ENCODE peak calls at places on chromosomes 4 and X, in six cellular contexts. W is H1, S is H9, D is neuronal stem cell, J is IMR-90, G is trophoblast cell. R is an unnamed sample. For H3K9me3, the result is how much of the 10 kb centered on the place peaks cover.

GRCh38 chr4:61296115-61296514 is 96.0 kb downstream of the ADGRL3 start:
- DNase-seq in W (no peak), S (no peak), D (no peak), J (no peak), G (no peak), R (no peak)

GRCh38 chr4:120055167-120055566 is 11.5 kb downstream of the MAD2L1 start:
- DNase-seq in W (no peak), S (no peak), D (no peak), J (no peak), G (no peak), R (peak)

GRCh38 chrX:108699368-108699767 is 37.0 kb downstream of the IRS4 start:
- DNase-seq in W (no peak), S (no peak), D (peak), J (peak), G (no peak), R (peak)

GRCh38 chr4:7330811-7331681 is 103.7 kb downstream of the PSAPL1 start:
- DNase-seq in W (no peak), S (no peak), D (no peak), J (no peak), G (no peak), R (no peak)

GRCh38 chrX:117628381-117628780 is 488.2 kb downstream of the KLHL13 start:
- DNase-seq in W (no peak), S (no peak), D (no peak), J (no peak), G (no peak), R (no peak)

GRCh38 chrX:13110427-13111324 is 66.3 kb upstream of the FAM9C start:
- DNase-seq in W (no peak), S (no peak), D (no peak), J (peak), G (peak), R (peak)

GRCh38 chr4:139682309-139683210 is 16.9 kb downstream of the MGST2 start:
- DNase-seq in W (no peak), S (no peak), D (no peak), J (no peak), G (no peak), R (no peak)

GRCh38 chr4:112896326-112896892 is 153.0 kb upstream of the ANK2 start:
- DNase-seq in W (no peak), S (no peak), D (no peak), J (no peak), G (no peak), R (peak)

GRCh38 chrX:101117701-101118100 is 19.7 kb downstream of the CENPI start:
- DNase-seq in W (no peak), S (no peak), D (no peak), J (peak), G (no peak), R (no peak)

GRCh38 chr4:157819693-157820464 is 352.9 kb downstream of the GASK1B start:
- DNase-seq in W (no peak), S (no peak), D (no peak), J (no peak), G (no peak), R (no peak)

GRCh38 chr4:154727540-154727939 is 16.3 kb upstream of the LRAT start:
- DNase-seq in W (no peak), S (no peak), D (no peak), J (no peak), G (no peak), R (no peak)

GRCh38 chr4:107740950-107741701 is 21.1 kb upstream of the PAPSS1 start:
- DNase-seq in W (no peak), S (no peak), D (no peak), J (peak), G (peak), R (peak)

GRCh38 chr4:120830204-120830603 is 92.3 kb downstream of the PRDM5 start:
- DNase-seq in W (no peak), S (no peak), D (no peak), J (peak), G (no peak), R (no peak)

GRCh38 chrX:130793966-130794365 is 109.0 kb downstream of the ENOX2 start:
- DNase-seq in W (no peak), S (no peak), D (no peak), J (no peak), G (no peak), R (no peak)

GRCh38 chrX:141638601-141639000 is 49.1 kb downstream of the SPANXA2 start:
- DNase-seq in W (no peak), S (peak), D (no peak), J (no peak), G (no peak), R (no peak)

GRCh38 chr4:113311047-113311446 is 261.6 kb downstream of the ANK2 start:
- DNase-seq in W (no peak), S (no peak), D (no peak), J (no peak), G (peak), R (no peak)

GRCh38 chr4:130249002-130249401 is 1153.0 kb downstream of the C4orf33 start:
- DNase-seq in W (no peak), S (no peak), D (no peak), J (no peak), G (no peak), R (no peak)

GRCh38 chr4:184409911-184410692 is 64.2 kb downstream of the IRF2 start:
- DNase-seq in W (no peak), S (no peak), D (no peak), J (no peak), G (no peak), R (no peak)

GRCh38 chr4:146488495-146489174 is 33.1 kb downstream of the SLC10A7 start:
- DNase-seq in W (no peak), S (no peak), D (no peak), J (peak), G (no peak), R (no peak)

GRCh38 chr4:138796761-138797160 is 218.8 kb upstream of the NOCT start:
- DNase-seq in W (no peak), S (no peak), D (no peak), J (no peak), G (peak), R (no peak)

GRCh38 chr4:7824218-7824617 is 115.4 kb downstream of the AFAP1 start:
- DNase-seq in W (no peak), S (no peak), D (no peak), J (peak), G (no peak), R (no peak)

GRCh38 chr4:22434895-22435294 is 81.0 kb downstream of the ADGRA3 start:
- DNase-seq in W (no peak), S (peak), D (peak), J (peak), G (no peak), R (peak)

GRCh38 chrX:47936224-47936939 is 67.4 kb downstream of the ZNF182 start:
- DNase-seq in W (no peak), S (no peak), D (no peak), J (no peak), G (no peak), R (no peak)

GRCh38 chr4:96102541-96103018 is 262.7 kb downstream of the PDHA2 start:
- DNase-seq in W (no peak), S (no peak), D (no peak), J (no peak), G (peak), R (peak)

GRCh38 chr4:158025131-158025530 is 147.7 kb downstream of the GASK1B start:
- DNase-seq in W (no peak), S (no peak), D (no peak), J (peak), G (no peak), R (peak)

GRCh38 chrX:57918750-57919436 is 8.6 kb upstream of the ZXDA start:
- DNase-seq in W (peak), S (no peak), D (no peak), J (peak), G (peak), R (peak)

GRCh38 chrX:45900751-45901150 is 644.5 kb downstream of the ZNF674 start:
- DNase-seq in W (no peak), S (no peak), D (peak), J (no peak), G (no peak), R (peak)

GRCh38 chrX:153927936-153928760 is 2.1 kb upstream of the ARHGAP4 start:
- DNase-seq in W (peak), S (peak), D (peak), J (peak), G (peak), R (peak)
- H3K4ac ChIP-seq in W (peak), S (no peak), D (peak), J (peak), G (peak), R (peak)

GRCh38 chr4:764405-765169 is 59.0 kb downstream of the PCGF3 start:
- DNase-seq in W (no peak), S (no peak), D (no peak), J (no peak), G (no peak), R (no peak)
- H3K9me3 ChIP-seq in W (under half), S (under half), D (half or more), J (under half), G (under half), R (under half)

GRCh38 chr4:173332963-173333657 is 1.0 kb downstream of the HMGB2 start:
- DNase-seq in W (no peak), S (no peak), D (no peak), J (peak), G (peak), R (peak)
- H3K4ac ChIP-seq in W (no peak), S (no peak), D (no peak), J (peak), G (peak), R (no peak)

GRCh38 chr4:94156816-94157215 is 50.8 kb upstream of the SMARCAD1 start:
- DNase-seq in W (no peak), S (no peak), D (no peak), J (no peak), G (no peak), R (no peak)

GRCh38 chr4:94159790-94160189 is 47.9 kb upstream of the SMARCAD1 start:
- DNase-seq in W (no peak), S (no peak), D (no peak), J (no peak), G (no peak), R (no peak)

GRCh38 chr4:94160774-94161173 is 46.9 kb upstream of the SMARCAD1 start:
- DNase-seq in W (no peak), S (no peak), D (no peak), J (no peak), G (no peak), R (no peak)

DNA sequence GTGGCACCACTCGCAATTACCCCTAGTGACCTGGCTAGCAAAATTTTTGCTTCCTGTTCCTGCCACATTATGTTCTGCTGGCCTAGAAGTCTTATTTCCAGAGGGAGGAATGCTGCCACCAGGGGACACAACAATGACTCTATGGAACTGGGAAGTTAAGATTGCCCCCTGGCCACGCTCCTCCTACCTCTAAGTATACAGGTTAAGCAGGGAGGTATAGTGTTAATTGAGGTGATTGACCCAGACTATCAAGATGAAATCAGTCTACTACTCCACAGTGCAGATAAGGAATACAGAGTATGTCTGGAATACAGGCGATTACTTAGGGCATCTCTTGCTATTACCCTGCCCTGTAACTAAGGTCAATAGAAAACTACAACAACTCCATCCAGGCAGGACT is 48.8 kb upstream of the SMARCAD1 start:
- DNase-seq in W (no peak), S (no peak), D (no peak), J (no peak), G (no peak), R (no peak)
- H3K9me3 ChIP-seq in W (under half), S (under half), D (under half), J (under half), G (under half), R (under half)

GRCh38 chrX:139049455-139049854 is 337.9 kb upstream of the FGF13 start:
- DNase-seq in W (no peak), S (no peak), D (no peak), J (no peak), G (no peak), R (no peak)

DNA sequence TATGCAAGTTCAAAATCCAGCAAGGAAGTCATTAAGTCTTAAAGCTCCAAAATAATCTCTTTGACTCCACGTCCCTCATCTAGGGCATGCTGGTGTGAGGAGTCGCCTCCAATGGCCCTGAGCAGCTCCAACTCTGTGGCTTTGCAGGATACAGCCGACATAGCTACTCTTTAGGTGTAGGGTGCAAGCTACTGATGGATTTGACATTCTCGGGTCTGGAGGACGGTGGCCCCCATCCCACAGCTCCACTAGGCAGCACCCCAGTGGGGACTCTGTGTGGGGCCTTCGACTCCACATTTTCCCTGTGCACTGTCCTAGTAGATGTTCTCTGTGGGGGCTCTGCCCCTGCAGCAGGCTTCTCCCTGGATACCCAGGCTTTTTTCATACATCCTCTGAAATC is 333.2 kb upstream of the FGF13 start:
- DNase-seq in W (no peak), S (no peak), D (no peak), J (no peak), G (no peak), R (no peak)
- H3K4ac ChIP-seq in W (no peak), S (no peak), D (no peak), J (no peak), G (no peak), R (no peak)

GRCh38 chr4:166228112-166228511 is 355.1 kb downstream of the TLL1 start:
- DNase-seq in W (no peak), S (no peak), D (no peak), J (no peak), G (no peak), R (no peak)

GRCh38 chr4:166229799-166230198 is 356.8 kb downstream of the TLL1 start:
- DNase-seq in W (no peak), S (no peak), D (no peak), J (no peak), G (no peak), R (no peak)
- H3K9me3 ChIP-seq in W (under half), S (under half), D (under half), J (under half), G (under half), R (under half)

DNA sequence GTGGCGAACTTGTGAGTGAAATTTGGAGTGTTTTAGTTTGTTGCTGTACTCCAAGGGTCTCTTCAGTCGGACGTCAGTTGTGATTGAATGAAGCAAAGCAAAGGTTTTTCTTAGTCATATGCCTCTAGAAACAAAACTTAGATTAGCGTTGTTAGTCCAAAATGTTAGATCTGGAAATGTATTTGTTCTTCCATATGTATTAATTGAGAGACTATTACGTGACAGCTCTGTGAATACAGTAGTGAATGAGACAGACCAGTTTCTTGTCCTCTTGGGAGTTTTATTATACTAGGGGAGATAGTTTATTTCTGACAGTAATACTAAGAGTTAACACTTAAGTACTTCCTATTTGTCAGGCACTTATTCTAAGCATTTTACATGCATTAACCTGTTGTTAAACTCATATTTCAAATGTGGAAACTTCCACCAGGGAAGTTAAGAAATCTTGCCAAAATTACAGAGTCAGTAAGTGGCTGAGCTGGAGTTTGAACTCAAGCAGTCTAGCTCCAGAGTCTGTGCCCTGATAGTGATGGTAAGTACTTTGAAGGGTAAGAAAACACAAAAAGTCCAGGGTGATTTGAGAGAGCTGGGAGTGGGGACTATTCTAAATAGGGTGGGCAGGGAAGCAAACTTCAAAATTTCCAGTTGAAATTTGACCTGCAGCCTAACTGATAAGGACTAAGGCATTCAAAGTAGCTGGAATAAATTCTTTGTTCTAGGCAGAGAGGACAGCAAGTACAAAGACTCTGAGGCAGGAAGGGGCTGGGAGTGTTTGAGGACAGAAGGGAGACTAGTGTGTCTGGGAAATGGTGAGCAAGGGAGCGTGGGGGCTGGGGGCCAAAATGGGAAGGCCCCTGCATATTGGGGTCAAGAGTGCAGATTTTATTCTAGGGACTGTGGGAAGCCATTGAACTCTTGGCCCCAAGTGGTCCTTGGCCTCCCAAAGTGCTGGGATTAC is 17.0 kb downstream of the ADD1 start:
- DNase-seq in W (peak), S (peak), D (no peak), J (peak), G (peak), R (peak)
- H3K4ac ChIP-seq in W (no peak), S (no peak), D (no peak), J (peak), G (no peak), R (no peak)

DNA sequence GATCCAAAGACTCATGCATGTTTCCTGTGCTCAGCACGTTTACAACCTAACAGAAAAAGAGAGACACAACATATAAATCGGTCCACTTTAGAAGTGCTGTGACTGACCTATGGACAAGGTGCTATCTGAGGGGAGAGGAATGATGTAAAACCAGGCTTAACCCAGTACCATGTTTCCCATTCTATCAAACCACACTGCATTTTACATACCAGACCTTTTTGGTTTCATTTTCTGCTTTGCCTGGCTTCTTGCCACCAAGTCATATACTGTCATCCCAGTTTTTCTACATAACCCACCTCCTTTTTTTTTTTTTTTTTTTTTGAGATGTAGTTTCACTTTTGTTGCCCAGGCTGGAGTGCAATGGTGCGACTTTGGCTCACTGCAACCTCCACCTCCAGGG is 82.2 kb downstream of the KLF8 start:
- DNase-seq in W (no peak), S (no peak), D (no peak), J (no peak), G (peak), R (no peak)
- H3K9me3 ChIP-seq in W (under half), S (under half), D (under half), J (under half), G (under half), R (under half)

R was measured in mesenchymal stem cell.